ENCODE peak calls at places on chromosomes 7 and 10, in four cellular contexts. One of them, this sample, is unnamed.

GRCh38 chr7:127346575-127347256 is 45.8 kb downstream of the ZNF800 start:
- DNase-seq in transverse colon: no peak
- DNase-seq in SK-N-SH: no peak
- DNase-seq in esophagus muscularis mucosa: no peak
- DNase-seq in this sample: no peak

GRCh38 chr7:132403465-132404110 is 172.7 kb downstream of the PLXNA4 start:
- DNase-seq in transverse colon: no peak
- DNase-seq in SK-N-SH: no peak
- DNase-seq in esophagus muscularis mucosa: no peak
- DNase-seq in this sample: no peak

GRCh38 chr7:134865001-134865845 is 85.8 kb downstream of the CALD1 start:
- DNase-seq in transverse colon: no peak
- DNase-seq in SK-N-SH: no peak
- DNase-seq in esophagus muscularis mucosa: no peak
- DNase-seq in this sample: no peak

GRCh38 chr10:129766611-129767550 is 197.2 kb downstream of the EBF3 start:
- DNase-seq in transverse colon: peak; percentile 3
- DNase-seq in SK-N-SH: no peak
- DNase-seq in esophagus muscularis mucosa: peak; percentile 50
- DNase-seq in this sample: peak; percentile 23

GRCh38 chr7:79619216-79619615 is 165.7 kb upstream of the MAGI2 start:
- DNase-seq in transverse colon: no peak
- DNase-seq in SK-N-SH: no peak
- DNase-seq in esophagus muscularis mucosa: no peak
- DNase-seq in this sample: no peak

GRCh38 chr10:126225672-126226007 is 162.6 kb downstream of the ADAM12 start:
- DNase-seq in transverse colon: no peak
- DNase-seq in SK-N-SH: no peak
- DNase-seq in esophagus muscularis mucosa: peak; percentile 45
- DNase-seq in this sample: no peak

GRCh38 chr7:1854521-1855395 is 184.7 kb downstream of the ELFN1 start:
- DNase-seq in transverse colon: peak; percentile 5
- DNase-seq in SK-N-SH: no peak
- DNase-seq in esophagus muscularis mucosa: no peak
- DNase-seq in this sample: no peak

GRCh38 chr10:24952146-24952700 is at the start of gene PRTFDC1:
- DNase-seq in transverse colon: peak; percentile 64
- DNase-seq in SK-N-SH: no peak
- DNase-seq in esophagus muscularis mucosa: peak; percentile 90
- DNase-seq in this sample: peak; percentile 49

GRCh38 chr7:137990251-137990901 is 11.5 kb downstream of the CREB3L2 start:
- DNase-seq in transverse colon: no peak
- DNase-seq in SK-N-SH: no peak
- DNase-seq in esophagus muscularis mucosa: no peak
- DNase-seq in this sample: no peak

GRCh38 chr10:43691503-43691902 is 42.8 kb upstream of the ZNF32 start:
- DNase-seq in transverse colon: no peak
- DNase-seq in SK-N-SH: no peak
- DNase-seq in esophagus muscularis mucosa: no peak
- DNase-seq in this sample: no peak

GRCh38 chr7:55019329-55019690 is 493 bp downstream of the EGFR start:
- DNase-seq in transverse colon: peak; percentile 74
- DNase-seq in SK-N-SH: no peak
- DNase-seq in esophagus muscularis mucosa: peak; percentile 92
- DNase-seq in this sample: peak; percentile 78

GRCh38 chr10:99981581-99982199 is 28.1 kb downstream of the DNMBP start:
- DNase-seq in transverse colon: no peak
- DNase-seq in SK-N-SH: no peak
- DNase-seq in esophagus muscularis mucosa: no peak
- DNase-seq in this sample: no peak

GRCh38 chr7:36904802-36905201 is 180.5 kb upstream of the AOAH start:
- DNase-seq in transverse colon: no peak
- DNase-seq in SK-N-SH: peak; percentile 59
- DNase-seq in esophagus muscularis mucosa: no peak
- DNase-seq in this sample: no peak

GRCh38 chr7:37438879-37439278 is 9.8 kb downstream of the ELMO1 start:
- DNase-seq in transverse colon: no peak
- DNase-seq in SK-N-SH: no peak
- DNase-seq in esophagus muscularis mucosa: no peak
- DNase-seq in this sample: no peak

GRCh38 chr7:156833311-156833710 is 59.7 kb downstream of the LMBR1 start:
- DNase-seq in transverse colon: no peak
- DNase-seq in SK-N-SH: no peak
- DNase-seq in esophagus muscularis mucosa: no peak
- DNase-seq in this sample: no peak

GRCh38 chr7:158556721-158557440 is 30.7 kb downstream of the PTPRN2 start:
- DNase-seq in transverse colon: no peak
- DNase-seq in SK-N-SH: no peak
- DNase-seq in esophagus muscularis mucosa: no peak
- DNase-seq in this sample: no peak

GRCh38 chr7:1368682-1369571 is 90.3 kb downstream of the MICALL2 start:
- DNase-seq in transverse colon: no peak
- DNase-seq in SK-N-SH: peak; percentile 98
- DNase-seq in esophagus muscularis mucosa: no peak
- DNase-seq in this sample: no peak

GRCh38 chr10:62390497-62391176 is 16.5 kb downstream of the ZNF365 start:
- DNase-seq in transverse colon: no peak
- DNase-seq in SK-N-SH: no peak
- DNase-seq in esophagus muscularis mucosa: no peak
- DNase-seq in this sample: no peak

DNA sequence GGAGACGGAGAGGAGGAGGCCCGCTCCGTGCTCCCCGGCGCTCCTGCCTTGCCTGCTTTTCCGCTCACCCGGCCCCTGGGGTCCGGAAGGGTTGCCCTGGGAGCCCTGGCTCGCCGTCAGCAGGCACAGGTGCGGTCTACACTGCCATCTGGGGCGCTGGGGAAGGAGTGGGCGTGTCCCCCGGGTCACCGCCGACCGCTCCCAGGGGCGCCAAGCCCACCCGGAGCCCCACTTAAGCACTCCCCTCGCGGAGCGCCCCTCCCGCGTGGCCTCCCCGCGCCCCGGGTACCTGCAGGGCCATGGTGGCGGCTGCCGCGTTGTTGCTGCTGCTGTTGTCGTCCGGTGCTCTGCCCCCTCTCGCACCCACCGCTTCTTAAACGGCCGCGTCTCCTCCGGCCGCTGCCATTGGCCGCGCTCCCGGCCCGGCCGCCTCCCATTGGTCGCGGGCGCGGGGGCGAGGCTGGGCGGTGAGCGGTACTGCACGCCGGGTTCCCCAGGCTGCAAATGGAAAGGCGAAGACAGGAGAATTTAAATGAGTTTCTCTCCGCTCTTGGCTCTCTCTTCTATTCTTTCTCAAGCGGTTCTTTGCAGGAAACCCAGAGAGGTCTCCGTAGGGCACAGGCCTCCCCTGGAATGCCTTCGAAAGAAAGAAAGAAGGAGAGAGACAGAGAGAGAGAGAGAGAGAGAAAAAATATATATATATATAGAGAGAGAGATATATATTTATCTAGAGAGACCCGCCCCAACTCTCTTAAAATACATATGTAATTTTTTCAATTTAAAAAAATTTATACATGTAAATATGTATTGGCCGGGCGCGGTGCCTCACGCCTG is at the start of gene ACBD7:
- DNase-seq in transverse colon: peak; percentile 80
- DNase-seq in SK-N-SH: peak; percentile 97
- DNase-seq in esophagus muscularis mucosa: no peak
- DNase-seq in this sample: peak; percentile 86
- TF ChIP-seq POLR2AphosphoS5 in transverse colon: no peak
- TF ChIP-seq POLR2AphosphoS5 in SK-N-SH: peak; percentile 31
- TF ChIP-seq POLR2AphosphoS5 in esophagus muscularis mucosa: peak; percentile 67
- TF ChIP-seq POLR2AphosphoS5 in this sample: no peak

GRCh38 chr7:33921216-33921938 is 16.0 kb downstream of the BMPER start:
- DNase-seq in transverse colon: peak; percentile 42
- DNase-seq in SK-N-SH: no peak
- DNase-seq in esophagus muscularis mucosa: no peak
- DNase-seq in this sample: peak; percentile 35
- H3K4me3 ChIP-seq in transverse colon: no peak overlapping the region
- H3K4me3 ChIP-seq in SK-N-SH: no peak overlapping the region
- H3K4me3 ChIP-seq in esophagus muscularis mucosa: no peak overlapping the region
- H3K4me3 ChIP-seq in this sample: no peak overlapping the region

DNA sequence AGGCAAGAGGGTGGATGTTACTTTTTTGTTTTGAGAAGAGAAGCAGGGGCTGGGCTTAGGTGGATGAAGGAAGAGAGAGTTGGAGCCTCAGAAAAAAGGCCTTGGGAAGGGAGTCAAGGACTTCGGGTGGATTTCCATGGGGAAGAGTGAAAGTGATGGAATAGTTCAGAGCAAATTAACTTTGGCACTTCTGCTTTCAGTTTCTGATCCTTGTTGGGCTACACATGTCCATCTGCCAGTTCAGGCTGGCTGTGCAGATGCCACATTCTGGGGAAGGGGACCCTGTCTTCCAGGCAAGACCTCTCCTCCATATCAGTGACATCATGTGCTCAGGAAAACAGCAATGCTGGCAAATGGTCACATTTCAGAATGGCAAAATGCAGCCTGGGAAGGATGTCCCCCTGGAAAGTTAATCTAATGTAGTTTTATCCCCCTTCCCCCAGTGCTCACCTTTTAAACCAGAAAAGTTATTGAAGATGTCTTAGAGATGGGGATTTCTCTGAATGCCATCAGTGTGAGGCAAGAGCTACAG is 86.0 kb downstream of the WDFY4 start:
- DNase-seq in transverse colon: no peak
- DNase-seq in SK-N-SH: no peak
- DNase-seq in esophagus muscularis mucosa: peak; percentile 90
- DNase-seq in this sample: no peak
- TF ChIP-seq POLR2AphosphoS5 in transverse colon: no peak
- TF ChIP-seq POLR2AphosphoS5 in SK-N-SH: no peak
- TF ChIP-seq POLR2AphosphoS5 in esophagus muscularis mucosa: no peak
- TF ChIP-seq POLR2AphosphoS5 in this sample: no peak

GRCh38 chr7:81802251-81802650 is 32.4 kb upstream of the HGF start:
- DNase-seq in transverse colon: no peak
- DNase-seq in SK-N-SH: no peak
- DNase-seq in esophagus muscularis mucosa: no peak
- DNase-seq in this sample: no peak
- H3K4me3 ChIP-seq in transverse colon: no peak overlapping the region
- H3K4me3 ChIP-seq in SK-N-SH: no peak overlapping the region
- H3K4me3 ChIP-seq in esophagus muscularis mucosa: no peak overlapping the region
- H3K4me3 ChIP-seq in this sample: no peak overlapping the region

GRCh38 chr10:48656241-48656921 is 28.3 kb upstream of the WDFY4 start:
- DNase-seq in transverse colon: peak; percentile 93
- DNase-seq in SK-N-SH: peak; percentile 97
- DNase-seq in esophagus muscularis mucosa: peak; percentile 97
- DNase-seq in this sample: peak; percentile 91
- TF ChIP-seq POLR2AphosphoS5 in transverse colon: no peak
- TF ChIP-seq POLR2AphosphoS5 in SK-N-SH: no peak
- TF ChIP-seq POLR2AphosphoS5 in esophagus muscularis mucosa: peak; percentile 18
- TF ChIP-seq POLR2AphosphoS5 in this sample: no peak

GRCh38 chr10:11263767-11264166 is 246.1 kb downstream of the CELF2 start:
- DNase-seq in transverse colon: no peak
- DNase-seq in SK-N-SH: no peak
- DNase-seq in esophagus muscularis mucosa: no peak
- DNase-seq in this sample: no peak

GRCh38 chr10:11263039-11263345 is 245.3 kb downstream of the CELF2 start:
- DNase-seq in transverse colon: no peak
- DNase-seq in SK-N-SH: no peak
- DNase-seq in esophagus muscularis mucosa: no peak
- DNase-seq in this sample: no peak

GRCh38 chr10:11262210-11263038 is 244.8 kb downstream of the CELF2 start:
- DNase-seq in transverse colon: no peak
- DNase-seq in SK-N-SH: no peak
- DNase-seq in esophagus muscularis mucosa: no peak
- DNase-seq in this sample: no peak

GRCh38 chr10:11264481-11265044 is 246.9 kb downstream of the CELF2 start:
- DNase-seq in transverse colon: no peak
- DNase-seq in SK-N-SH: no peak
- DNase-seq in esophagus muscularis mucosa: no peak
- DNase-seq in this sample: no peak

DNA sequence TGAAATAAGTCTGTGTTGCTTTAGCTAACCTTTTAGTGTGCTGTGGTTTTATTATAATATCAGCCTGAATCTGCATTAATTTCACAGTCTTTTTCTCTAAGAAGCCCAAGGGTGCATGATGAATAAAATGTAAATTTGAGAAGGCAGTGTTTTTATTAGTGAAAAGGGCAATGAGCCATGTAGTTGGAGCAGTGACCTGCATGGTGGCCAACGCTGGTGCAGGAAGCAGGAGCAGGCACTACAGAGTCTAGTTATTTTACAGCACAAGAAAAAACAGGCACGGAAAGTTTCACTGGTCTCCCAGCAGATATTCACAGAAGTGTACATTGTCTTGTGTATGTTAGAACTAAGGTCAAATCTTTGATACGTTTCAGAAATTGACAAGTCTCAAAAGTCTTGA is 247.8 kb downstream of the CELF2 start:
- DNase-seq in transverse colon: no peak
- DNase-seq in SK-N-SH: no peak
- DNase-seq in esophagus muscularis mucosa: no peak
- DNase-seq in this sample: no peak
- H3K4me3 ChIP-seq in transverse colon: no peak overlapping the region
- H3K4me3 ChIP-seq in SK-N-SH: no peak overlapping the region
- H3K4me3 ChIP-seq in esophagus muscularis mucosa: no peak overlapping the region
- H3K4me3 ChIP-seq in this sample: no peak overlapping the region

DNA sequence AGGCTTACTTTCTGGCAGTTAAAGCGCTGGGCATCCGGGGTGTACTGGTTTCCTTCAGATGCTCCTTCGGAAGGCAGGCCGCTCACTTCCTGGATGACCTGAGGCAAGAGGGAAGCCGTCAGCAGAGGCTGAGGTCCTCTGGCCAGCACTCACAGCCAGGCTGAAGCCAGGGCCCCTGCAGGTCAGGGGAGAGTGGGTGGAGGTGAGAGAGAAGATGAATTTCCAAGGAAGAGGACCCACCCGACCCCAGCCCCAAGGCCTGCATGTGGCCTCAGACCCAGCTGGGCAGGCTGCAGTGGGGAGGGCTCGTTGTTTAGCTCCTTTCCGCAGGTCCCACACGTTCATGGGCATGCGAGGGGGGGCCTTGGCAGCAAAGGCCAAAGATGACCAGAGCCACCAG is 71.3 kb downstream of the VWA2 start:
- DNase-seq in transverse colon: no peak
- DNase-seq in SK-N-SH: peak; percentile 58
- DNase-seq in esophagus muscularis mucosa: no peak
- DNase-seq in this sample: no peak
- TF ChIP-seq POLR2AphosphoS5 in transverse colon: no peak
- TF ChIP-seq POLR2AphosphoS5 in SK-N-SH: no peak
- TF ChIP-seq POLR2AphosphoS5 in esophagus muscularis mucosa: no peak
- TF ChIP-seq POLR2AphosphoS5 in this sample: no peak

GRCh38 chr7:362416-363096 is 72.6 kb downstream of the FOXL3 start:
- DNase-seq in transverse colon: peak; percentile 39
- DNase-seq in SK-N-SH: no peak
- DNase-seq in esophagus muscularis mucosa: no peak
- DNase-seq in this sample: no peak
- H3K4me3 ChIP-seq in transverse colon: peak overlapping the region; percentile 34
- H3K4me3 ChIP-seq in SK-N-SH: no peak overlapping the region
- H3K4me3 ChIP-seq in esophagus muscularis mucosa: peak overlapping the region; percentile 37
- H3K4me3 ChIP-seq in this sample: peak overlapping the region; percentile 19